ENCODE peak calls at places on chromosomes 11 and 22, in six cellular contexts. One of them, this sample, is unnamed.

GRCh38 chr11:78188809-78189724 is at the start of gene USP35:
- DNase-seq in heart right ventricle: no peak
- DNase-seq in HFF-Myc: no peak
- DNase-seq in mesothelial cell of epicardium: no peak
- DNase-seq in choroid plexus epithelial cell: no peak
- DNase-seq in AG09309: no peak
- DNase-seq in this sample: no peak

GRCh38 chr22:49305215-49305965 is 522.3 kb downstream of the BRD1 start:
- DNase-seq in AG09309: no peak
- DNase-seq in HFF-Myc: no peak
- DNase-seq in mesothelial cell of epicardium: peak; percentile 75
- DNase-seq in heart right ventricle: peak; percentile 73
- DNase-seq in choroid plexus epithelial cell: peak; percentile 2
- DNase-seq in this sample: no peak

GRCh38 chr22:43845981-43846380 is 16.3 kb downstream of the SULT4A1 start:
- DNase-seq in heart right ventricle: no peak
- DNase-seq in mesothelial cell of epicardium: no peak
- DNase-seq in choroid plexus epithelial cell: no peak
- DNase-seq in AG09309: no peak
- DNase-seq in HFF-Myc: no peak
- DNase-seq in this sample: no peak

GRCh38 chr11:93626038-93626437 is 35.4 kb upstream of the CEP295 start:
- DNase-seq in HFF-Myc: no peak
- DNase-seq in choroid plexus epithelial cell: no peak
- DNase-seq in AG09309: no peak
- DNase-seq in heart right ventricle: no peak
- DNase-seq in mesothelial cell of epicardium: no peak
- DNase-seq in this sample: no peak

GRCh38 chr11:125799808-125800207 is 11.9 kb downstream of the PATE3 start:
- DNase-seq in heart right ventricle: no peak
- DNase-seq in mesothelial cell of epicardium: no peak
- DNase-seq in AG09309: no peak
- DNase-seq in choroid plexus epithelial cell: no peak
- DNase-seq in HFF-Myc: no peak
- DNase-seq in this sample: no peak

GRCh38 chr11:83025267-83025704 is 46.4 kb downstream of the RAB30 start:
- DNase-seq in heart right ventricle: no peak
- DNase-seq in AG09309: no peak
- DNase-seq in choroid plexus epithelial cell: peak; percentile 61
- DNase-seq in HFF-Myc: no peak
- DNase-seq in mesothelial cell of epicardium: no peak
- DNase-seq in this sample: no peak

GRCh38 chr11:71212871-71213559 is 39.4 kb downstream of the SHANK2 start:
- DNase-seq in heart right ventricle: no peak
- DNase-seq in AG09309: no peak
- DNase-seq in HFF-Myc: no peak
- DNase-seq in mesothelial cell of epicardium: no peak
- DNase-seq in choroid plexus epithelial cell: peak; percentile 2
- DNase-seq in this sample: no peak

GRCh38 chr11:2369896-2370295 is 7.2 kb upstream of the CD81 start:
- DNase-seq in heart right ventricle: no peak
- DNase-seq in mesothelial cell of epicardium: no peak
- DNase-seq in HFF-Myc: no peak
- DNase-seq in choroid plexus epithelial cell: no peak
- DNase-seq in AG09309: no peak
- DNase-seq in this sample: no peak

GRCh38 chr11:11073996-11074395 is 216.1 kb upstream of the ZBED5 start:
- DNase-seq in mesothelial cell of epicardium: no peak
- DNase-seq in HFF-Myc: no peak
- DNase-seq in AG09309: no peak
- DNase-seq in choroid plexus epithelial cell: no peak
- DNase-seq in heart right ventricle: no peak
- DNase-seq in this sample: no peak

GRCh38 chr11:33475999-33476398 is 218.8 kb downstream of the HIPK3 start:
- DNase-seq in choroid plexus epithelial cell: peak; percentile 87
- DNase-seq in HFF-Myc: no peak
- DNase-seq in mesothelial cell of epicardium: peak; percentile 44
- DNase-seq in AG09309: no peak
- DNase-seq in heart right ventricle: no peak
- DNase-seq in this sample: no peak

GRCh38 chr11:74256370-74257133 is 54.9 kb downstream of the P4HA3 start:
- DNase-seq in AG09309: no peak
- DNase-seq in mesothelial cell of epicardium: no peak
- DNase-seq in heart right ventricle: no peak
- DNase-seq in choroid plexus epithelial cell: peak; percentile 35
- DNase-seq in HFF-Myc: no peak
- DNase-seq in this sample: no peak

GRCh38 chr11:68457898-68458249 is 2.7 kb upstream of the PPP6R3 start:
- DNase-seq in AG09309: no peak
- DNase-seq in HFF-Myc: no peak
- DNase-seq in choroid plexus epithelial cell: no peak
- DNase-seq in heart right ventricle: no peak
- DNase-seq in mesothelial cell of epicardium: no peak
- DNase-seq in this sample: no peak

GRCh38 chr11:3146612-3147256 is 18.4 kb downstream of the OSBPL5 start:
- DNase-seq in AG09309: no peak
- DNase-seq in heart right ventricle: no peak
- DNase-seq in mesothelial cell of epicardium: no peak
- DNase-seq in HFF-Myc: no peak
- DNase-seq in choroid plexus epithelial cell: peak; percentile 59
- DNase-seq in this sample: peak; percentile 80

GRCh38 chr22:44200855-44201550 is 20.3 kb downstream of the PARVG start:
- DNase-seq in mesothelial cell of epicardium: no peak
- DNase-seq in choroid plexus epithelial cell: no peak
- DNase-seq in heart right ventricle: no peak
- DNase-seq in HFF-Myc: no peak
- DNase-seq in AG09309: no peak
- DNase-seq in this sample: no peak

GRCh38 chr11:1749787-1750351 is 526 bp downstream of the IFITM10 start:
- DNase-seq in mesothelial cell of epicardium: no peak
- DNase-seq in HFF-Myc: no peak
- DNase-seq in choroid plexus epithelial cell: peak; percentile 77
- DNase-seq in AG09309: peak; percentile 69
- DNase-seq in heart right ventricle: no peak
- DNase-seq in this sample: peak; percentile 65

GRCh38 chr11:67271548-67272284 is 5.4 kb downstream of the GRK2 start:
- DNase-seq in AG09309: no peak
- DNase-seq in HFF-Myc: no peak
- DNase-seq in heart right ventricle: peak; percentile 35
- DNase-seq in choroid plexus epithelial cell: no peak
- DNase-seq in mesothelial cell of epicardium: no peak
- DNase-seq in this sample: peak; percentile 26

GRCh38 chr22:43260346-43260745 is 73.4 kb upstream of the TTLL12 start:
- DNase-seq in choroid plexus epithelial cell: peak; percentile 21
- DNase-seq in mesothelial cell of epicardium: no peak
- DNase-seq in HFF-Myc: no peak
- DNase-seq in heart right ventricle: no peak
- DNase-seq in AG09309: no peak
- DNase-seq in this sample: no peak

GRCh38 chr11:111792314-111792713 is 26.1 kb upstream of the PPP2R1B start:
- DNase-seq in mesothelial cell of epicardium: no peak
- DNase-seq in AG09309: no peak
- DNase-seq in choroid plexus epithelial cell: no peak
- DNase-seq in HFF-Myc: no peak
- DNase-seq in heart right ventricle: no peak
- DNase-seq in this sample: no peak

DNA sequence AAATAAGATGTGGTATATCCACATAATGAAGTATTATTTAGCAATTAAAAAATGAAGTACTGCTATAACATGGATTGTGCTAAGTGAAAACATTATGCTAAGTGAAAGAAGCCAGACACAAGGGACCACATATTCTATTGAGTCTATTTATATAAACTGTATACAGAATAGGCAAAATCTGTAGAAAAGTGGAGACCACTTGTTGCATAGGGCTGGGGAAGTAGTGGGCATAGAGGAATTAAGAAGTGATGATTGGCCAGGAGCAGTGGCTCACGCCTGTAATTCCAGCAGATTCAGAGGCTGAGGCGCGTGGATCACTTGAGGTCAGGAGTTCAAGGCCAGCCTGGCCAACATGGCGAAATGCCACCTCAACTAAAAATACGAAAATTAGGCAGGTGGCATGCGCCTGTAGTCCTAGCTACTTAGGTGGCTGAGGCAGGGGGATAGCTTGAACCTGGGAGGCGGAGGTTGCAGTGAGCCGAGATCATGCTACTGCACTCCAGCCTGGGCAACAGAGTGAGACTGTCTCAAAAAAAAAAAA is 109.6 kb downstream of the RBFOX2 start:
- DNase-seq in mesothelial cell of epicardium: no peak
- DNase-seq in choroid plexus epithelial cell: no peak
- DNase-seq in HFF-Myc: no peak
- DNase-seq in heart right ventricle: no peak
- DNase-seq in AG09309: no peak
- DNase-seq in this sample: no peak
- TF ChIP-seq CTCF in mesothelial cell of epicardium: no peak
- TF ChIP-seq CTCF in choroid plexus epithelial cell: no peak
- TF ChIP-seq CTCF in HFF-Myc: no peak
- TF ChIP-seq CTCF in heart right ventricle: no peak
- TF ChIP-seq CTCF in AG09309: no peak
- TF ChIP-seq CTCF in this sample: no peak

DNA sequence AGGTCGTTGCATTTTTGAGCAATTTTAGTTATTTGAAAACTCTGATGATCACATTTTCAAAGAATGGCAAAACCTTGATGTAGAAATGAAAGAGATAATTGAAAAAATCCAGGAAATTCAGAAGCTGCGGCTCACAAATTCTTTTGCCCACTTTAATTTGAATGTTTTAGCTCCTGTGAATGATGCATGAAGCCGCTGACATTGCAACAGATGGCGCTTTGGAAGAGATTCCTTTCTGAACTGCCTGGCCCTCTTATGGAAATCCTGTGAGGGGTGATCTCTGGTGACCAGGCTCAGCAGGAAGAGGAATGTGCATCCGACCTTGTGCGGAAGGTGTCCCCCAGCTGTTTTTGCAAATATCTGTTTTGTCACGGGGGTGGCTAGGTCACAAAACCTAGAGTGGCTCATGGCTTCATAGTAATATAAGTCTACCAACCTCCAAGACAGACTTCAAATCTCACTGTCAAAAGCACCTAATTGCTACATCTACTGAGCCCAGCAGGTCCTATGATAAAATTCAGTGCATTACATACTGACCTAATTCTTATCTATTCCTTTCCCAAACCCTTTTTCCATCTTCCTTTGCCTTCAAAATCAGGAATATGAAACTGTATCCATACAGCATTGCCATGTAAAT is 412.8 kb downstream of the ETS1 start:
- DNase-seq in AG09309: peak; percentile 67
- DNase-seq in HFF-Myc: no peak
- DNase-seq in choroid plexus epithelial cell: peak; percentile 82
- DNase-seq in heart right ventricle: no peak
- DNase-seq in mesothelial cell of epicardium: no peak
- DNase-seq in this sample: no peak
- TF ChIP-seq CTCF in AG09309: no peak
- TF ChIP-seq CTCF in HFF-Myc: no peak
- TF ChIP-seq CTCF in choroid plexus epithelial cell: no peak
- TF ChIP-seq CTCF in heart right ventricle: no peak
- TF ChIP-seq CTCF in mesothelial cell of epicardium: no peak
- TF ChIP-seq CTCF in this sample: no peak

GRCh38 chr22:29201722-29202230 is 3.9 kb upstream of the EMID1 start:
- DNase-seq in HFF-Myc: no peak
- DNase-seq in mesothelial cell of epicardium: no peak
- DNase-seq in AG09309: no peak
- DNase-seq in heart right ventricle: no peak
- DNase-seq in choroid plexus epithelial cell: no peak
- DNase-seq in this sample: no peak

GRCh38 chr22:29203456-29203855 is 2.2 kb upstream of the EMID1 start:
- DNase-seq in choroid plexus epithelial cell: no peak
- DNase-seq in AG09309: no peak
- DNase-seq in mesothelial cell of epicardium: no peak
- DNase-seq in HFF-Myc: no peak
- DNase-seq in heart right ventricle: no peak
- DNase-seq in this sample: no peak

GRCh38 chr22:29203883-29204282 is 1.8 kb upstream of the EMID1 start:
- DNase-seq in AG09309: no peak
- DNase-seq in heart right ventricle: no peak
- DNase-seq in choroid plexus epithelial cell: no peak
- DNase-seq in mesothelial cell of epicardium: no peak
- DNase-seq in HFF-Myc: no peak
- DNase-seq in this sample: no peak

GRCh38 chr22:29200901-29201300 is 4.8 kb upstream of the EMID1 start:
- DNase-seq in AG09309: no peak
- DNase-seq in HFF-Myc: no peak
- DNase-seq in heart right ventricle: no peak
- DNase-seq in choroid plexus epithelial cell: no peak
- DNase-seq in mesothelial cell of epicardium: no peak
- DNase-seq in this sample: no peak

DNA sequence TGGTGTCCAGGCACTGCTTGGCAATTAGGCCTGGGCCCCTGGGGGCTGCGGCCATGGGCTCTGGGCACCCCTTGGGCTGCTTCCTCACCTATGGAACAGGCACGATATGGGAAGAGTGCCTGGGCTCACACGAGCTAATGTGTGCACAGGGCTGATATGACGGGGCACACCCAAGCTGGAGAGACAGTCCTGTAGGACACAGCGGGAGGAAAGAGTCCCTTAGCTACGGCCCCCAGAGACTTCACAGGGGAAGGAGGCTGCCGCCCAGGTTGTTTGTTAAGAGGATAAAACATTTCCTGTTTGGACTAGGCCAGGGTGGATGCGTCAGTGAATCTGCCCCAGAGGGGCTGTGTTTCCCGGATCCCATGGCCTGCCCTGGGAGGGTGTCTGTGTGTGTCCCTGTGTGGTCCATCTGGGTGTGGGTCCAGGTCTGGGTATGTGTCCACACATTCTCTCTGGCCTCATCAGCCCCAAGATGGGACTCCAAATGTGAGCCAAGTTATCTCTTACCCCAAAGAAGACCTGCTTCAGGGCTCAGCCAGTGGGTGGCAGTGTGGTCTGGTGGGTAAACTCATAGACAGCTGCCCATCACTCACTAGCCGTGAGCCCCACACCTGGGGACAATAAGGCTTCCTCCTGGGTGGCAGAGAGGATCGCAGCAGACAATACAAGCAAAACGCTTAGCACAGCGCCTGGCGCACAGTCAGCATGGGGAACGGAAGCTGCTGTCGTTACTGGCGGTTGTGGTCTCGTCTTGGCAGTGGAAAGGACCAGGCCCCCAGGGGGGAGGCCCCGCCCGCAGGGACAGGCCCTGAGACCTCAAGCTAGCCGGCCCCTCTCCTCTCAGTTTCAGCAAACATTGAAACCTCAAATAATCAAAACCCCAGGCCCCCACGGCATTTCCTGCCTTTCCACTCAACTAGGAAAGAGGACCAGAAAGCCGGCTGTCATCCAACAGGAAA is 3.2 kb upstream of the EMID1 start:
- DNase-seq in HFF-Myc: no peak
- DNase-seq in heart right ventricle: peak; percentile 70
- DNase-seq in mesothelial cell of epicardium: no peak
- DNase-seq in choroid plexus epithelial cell: peak; percentile 89
- DNase-seq in AG09309: no peak
- DNase-seq in this sample: no peak
- TF ChIP-seq CTCF in HFF-Myc: no peak
- TF ChIP-seq CTCF in heart right ventricle: peak; percentile 25
- TF ChIP-seq CTCF in mesothelial cell of epicardium: no peak
- TF ChIP-seq CTCF in choroid plexus epithelial cell: peak; percentile 56
- TF ChIP-seq CTCF in AG09309: peak; percentile 43
- TF ChIP-seq CTCF in this sample: no peak

DNA sequence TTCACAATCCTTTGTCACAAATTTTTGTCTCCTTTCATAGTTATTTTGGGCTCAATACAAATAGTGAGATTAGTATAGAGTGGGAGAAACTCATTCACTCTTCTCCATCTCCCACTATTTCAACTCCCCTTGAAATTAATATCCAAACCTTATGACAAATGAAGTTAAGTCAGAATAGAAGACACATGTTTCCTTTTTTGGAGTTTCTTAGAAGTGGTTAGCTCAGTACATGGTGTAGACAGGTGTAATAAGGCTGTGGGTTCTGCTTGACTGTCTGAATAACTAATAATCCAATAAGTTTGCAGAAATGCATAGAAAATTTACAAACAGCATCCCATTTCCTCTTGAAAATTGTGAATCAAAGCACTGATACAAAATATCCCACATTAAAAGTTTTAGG is 10.8 kb upstream of the HSPA8 start:
- DNase-seq in heart right ventricle: no peak
- DNase-seq in mesothelial cell of epicardium: no peak
- DNase-seq in choroid plexus epithelial cell: no peak
- DNase-seq in HFF-Myc: no peak
- DNase-seq in AG09309: no peak
- DNase-seq in this sample: no peak
- TF ChIP-seq CTCF in heart right ventricle: no peak
- TF ChIP-seq CTCF in mesothelial cell of epicardium: no peak
- TF ChIP-seq CTCF in choroid plexus epithelial cell: no peak
- TF ChIP-seq CTCF in HFF-Myc: no peak
- TF ChIP-seq CTCF in AG09309: no peak
- TF ChIP-seq CTCF in this sample: no peak

This sample was measured in ascending aorta.